ENCODE peak calls at places on chromosomes 2 and 18, in five cellular contexts. S, B, W, D and O are unnamed samples.

GRCh38 chr18:11728247-11728646 is 39.2 kb downstream of the GNAL start:
- DNase-seq in S (no peak), B (no peak), W (peak; percentile 14), D (no peak), O (peak; percentile 24)

GRCh38 chr18:63025251-63025710 is 294.3 kb downstream of the BCL2 start:
- DNase-seq in S (no peak), B (peak; percentile 86), W (no peak), D (no peak), O (no peak)

GRCh38 chr2:133774675-133775005 is 206.4 kb upstream of the NCKAP5 start:
- DNase-seq in S (no peak), B (no peak), W (no peak), D (no peak), O (no peak)

GRCh38 chr2:108586631-108587030 is 52.4 kb downstream of the LIMS1 start:
- DNase-seq in S (no peak), B (no peak), W (no peak), D (no peak), O (no peak)

GRCh38 chr2:86747708-86748627 is 27.9 kb downstream of the RMND5A start:
- DNase-seq in S (no peak), B (no peak), W (peak; percentile 12), D (no peak), O (peak; percentile 57)

GRCh38 chr2:100554788-100555407 is 7.9 kb upstream of the PDCL3 start:
- DNase-seq in S (no peak), B (no peak), W (no peak), D (no peak), O (no peak)

GRCh38 chr2:59680863-59681262 is 872.6 kb downstream of the BCL11A start:
- DNase-seq in S (no peak), B (no peak), W (no peak), D (no peak), O (no peak)

GRCh38 chr2:168231609-168232241 is 15.7 kb downstream of the STK39 start:
- DNase-seq in S (no peak), B (no peak), W (no peak), D (no peak), O (no peak)

GRCh38 chr18:57813245-57813644 is 10.1 kb upstream of the ATP8B1 start:
- DNase-seq in S (no peak), B (no peak), W (peak; percentile 48), D (no peak), O (no peak)

GRCh38 chr2:124778076-124778475 is 753.0 kb downstream of the CNTNAP5 start:
- DNase-seq in S (no peak), B (no peak), W (no peak), D (no peak), O (peak; percentile 44)

GRCh38 chr2:26582890-26583289 is 58.3 kb downstream of the CIB4 start:
- DNase-seq in S (no peak), B (peak; percentile 58), W (no peak), D (peak; percentile 17), O (no peak)

GRCh38 chr2:162579169-162579568 is 235.2 kb downstream of the GCA start:
- DNase-seq in S (no peak), B (no peak), W (no peak), D (no peak), O (no peak)
- TF ChIP-seq CTCF in S (no peak), B (no peak), W (no peak), D (no peak), O (no peak)

GRCh38 chr2:25253153-25253617 is 84.8 kb upstream of the POMC start:
- DNase-seq in S (no peak), B (no peak), W (no peak), D (no peak), O (no peak)
- H3K4me3 ChIP-seq in S (peak overlapping the region; percentile 84), B (no peak overlapping the region), W (peak overlapping the region; percentile 54), D (no peak overlapping the region), O (no peak overlapping the region)

GRCh38 chr2:179850188-179850587 is 11.2 kb downstream of the ZNF385B start:
- DNase-seq in S (no peak), B (no peak), W (peak; percentile 5), D (no peak), O (no peak)
- TF ChIP-seq CTCF in S (no peak), B (no peak), W (peak; percentile 24), D (no peak), O (no peak)

DNA sequence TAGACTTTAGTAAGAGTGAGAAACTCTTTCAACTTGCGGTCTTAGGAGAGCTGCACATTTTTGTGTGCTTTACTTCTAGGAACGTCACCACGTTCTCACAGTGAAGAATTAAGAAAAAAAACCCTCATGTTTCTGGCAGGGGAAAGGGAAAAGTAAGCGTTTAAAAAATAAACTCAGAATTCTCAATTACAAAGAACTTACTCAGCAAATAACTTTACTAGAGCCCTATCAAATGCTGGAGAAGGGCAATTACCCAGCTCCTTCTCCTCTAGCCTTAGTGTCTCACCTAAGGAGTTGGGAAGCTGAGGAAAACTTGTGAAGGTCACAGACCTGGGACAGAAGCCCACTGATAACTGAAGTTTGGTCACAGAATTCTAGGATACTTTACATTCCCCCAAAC is 1500.3 kb downstream of the LRP1B start:
- DNase-seq in S (no peak), B (no peak), W (no peak), D (no peak), O (no peak)
- H3K4me3 ChIP-seq in S (no peak overlapping the region), B (no peak overlapping the region), W (no peak overlapping the region), D (no peak overlapping the region), O (no peak overlapping the region)

DNA sequence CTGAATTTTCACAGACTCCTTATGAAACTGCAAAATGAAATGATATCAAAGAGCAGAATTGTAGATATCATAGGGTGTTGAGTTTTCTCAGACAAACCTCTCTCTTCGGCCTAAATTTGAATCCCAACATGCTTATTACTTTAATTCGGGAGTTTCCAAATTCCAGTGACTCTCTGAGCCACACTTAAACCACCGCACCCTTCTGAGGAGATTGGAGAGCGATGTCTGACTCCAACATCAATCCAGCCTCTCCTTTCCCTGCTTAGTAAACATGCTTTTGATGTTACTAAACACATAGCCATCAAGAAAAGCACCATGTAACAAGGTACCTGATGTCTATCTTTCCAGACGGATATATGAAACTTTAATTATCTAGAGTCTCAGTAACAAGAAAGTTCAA is 103.1 kb upstream of the ARHGAP28 start:
- DNase-seq in S (no peak), B (no peak), W (no peak), D (no peak), O (no peak)
- TF ChIP-seq CTCF in S (no peak), B (no peak), W (no peak), D (no peak), O (no peak)

GRCh38 chr2:231395188-231396057 is at the start of gene B3GNT7:
- DNase-seq in S (no peak), B (no peak), W (no peak), D (peak; percentile 86), O (peak; percentile 48)

GRCh38 chr2:231392431-231393148 is 2.9 kb upstream of the B3GNT7 start:
- DNase-seq in S (no peak), B (no peak), W (no peak), D (no peak), O (no peak)

GRCh38 chr2:231394201-231395141 is 1.0 kb upstream of the B3GNT7 start:
- DNase-seq in S (no peak), B (no peak), W (peak; percentile 59), D (no peak), O (peak; percentile 93)

GRCh38 chr2:231391981-231392380 is 3.5 kb upstream of the B3GNT7 start:
- DNase-seq in S (no peak), B (no peak), W (no peak), D (no peak), O (peak; percentile 25)

DNA sequence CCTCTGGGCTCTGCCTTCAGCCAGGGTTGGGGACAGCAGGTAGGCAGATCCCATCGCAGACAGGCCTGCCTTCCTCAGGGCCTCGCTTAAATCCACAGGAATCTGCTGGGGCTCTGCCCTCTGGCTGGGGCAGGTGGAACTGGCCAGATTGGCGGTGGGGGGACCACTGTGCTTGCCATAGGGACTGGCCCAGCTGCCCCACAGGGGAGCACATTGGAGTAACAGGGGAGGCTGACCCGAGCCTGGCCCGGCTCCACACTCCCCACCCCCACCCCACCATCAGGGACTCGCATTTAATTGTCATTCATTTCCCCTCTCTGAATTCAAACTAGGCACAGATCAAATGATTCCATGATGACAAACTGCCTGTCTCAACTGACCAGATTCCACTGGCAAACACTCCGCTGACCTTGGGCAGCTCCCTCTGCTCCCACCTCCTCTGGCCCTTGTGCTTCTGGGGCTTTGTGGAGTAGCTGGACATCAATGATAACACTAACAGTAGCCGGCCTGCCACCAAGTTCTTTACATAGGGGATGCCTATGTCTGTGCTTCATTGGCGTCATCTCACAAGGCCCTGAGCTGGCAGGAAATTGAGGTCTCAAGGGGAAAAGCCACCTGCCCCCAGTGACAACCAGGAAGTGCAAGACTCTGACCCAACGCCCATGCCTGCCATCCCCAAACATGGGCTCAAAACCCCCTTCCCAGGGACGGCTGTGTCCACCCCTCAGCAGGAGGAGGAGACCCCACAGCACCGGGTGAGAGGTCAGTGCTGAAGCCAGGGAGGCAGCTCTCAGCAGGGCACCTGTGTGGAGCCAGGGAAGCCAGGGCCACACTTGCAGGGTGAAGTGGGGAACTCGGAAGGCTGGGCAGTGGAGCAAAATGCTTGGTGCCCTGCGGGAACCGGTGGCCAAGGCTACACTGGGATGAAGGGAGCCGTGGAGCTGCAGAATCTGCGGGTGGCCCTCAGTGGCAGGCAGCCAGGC is 2.1 kb upstream of the B3GNT7 start:
- DNase-seq in S (no peak), B (no peak), W (peak; percentile 47), D (no peak), O (peak; percentile 90)
- H3K4me3 ChIP-seq in S (no peak overlapping the region), B (no peak overlapping the region), W (no peak overlapping the region), D (no peak overlapping the region), O (peak overlapping the region; percentile 73)

GRCh38 chr2:203623104-203623503 is 83.3 kb upstream of the CD28 start:
- DNase-seq in S (no peak), B (no peak), W (no peak), D (no peak), O (no peak)
- TF ChIP-seq CTCF in S (no peak), B (no peak), W (no peak), D (no peak), O (no peak)

GRCh38 chr18:13578400-13578799 is 148.0 kb downstream of the FAM210A start:
- DNase-seq in S (no peak), B (peak; percentile 40), W (no peak), D (no peak), O (peak; percentile 45)

GRCh38 chr18:13576598-13576997 is 149.8 kb downstream of the FAM210A start:
- DNase-seq in S (no peak), B (peak; percentile 77), W (no peak), D (no peak), O (no peak)

GRCh38 chr18:13579874-13580273 is 146.5 kb downstream of the FAM210A start:
- DNase-seq in S (no peak), B (peak; percentile 59), W (no peak), D (no peak), O (no peak)

GRCh38 chr18:13574761-13575160 is 151.6 kb downstream of the FAM210A start:
- DNase-seq in S (no peak), B (peak; percentile 36), W (no peak), D (no peak), O (no peak)

DNA sequence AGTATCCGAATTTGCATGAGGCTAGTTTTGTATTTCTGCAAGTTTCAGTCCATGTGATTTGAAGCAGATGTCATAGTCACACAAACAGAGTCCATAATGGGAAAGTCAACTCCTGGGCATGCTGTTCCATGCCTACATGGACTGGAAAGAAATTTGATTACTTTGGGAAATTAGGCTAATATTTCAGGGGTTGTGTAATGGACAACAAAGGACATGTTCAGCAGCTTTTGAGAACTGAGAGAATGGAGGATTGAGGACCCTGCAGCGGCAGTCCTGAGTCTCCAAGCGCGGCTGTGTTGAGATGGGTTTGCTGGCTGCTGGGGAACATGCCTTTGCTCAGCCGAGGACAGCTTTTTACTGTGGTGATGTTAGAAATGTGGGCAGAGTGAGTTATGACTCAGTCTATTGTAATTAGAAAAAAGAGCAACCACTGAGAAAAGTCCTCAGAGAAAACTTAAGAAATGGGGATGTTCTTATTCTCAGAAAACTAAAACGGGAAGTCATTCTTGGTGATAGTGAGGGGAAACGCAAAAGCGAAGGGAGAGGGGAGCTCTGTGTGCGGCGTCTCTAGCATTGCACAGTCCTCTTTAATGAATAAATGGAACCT is 149.2 kb downstream of the FAM210A start:
- DNase-seq in S (no peak), B (peak; percentile 86), W (no peak), D (no peak), O (peak; percentile 92)
- H3K4me3 ChIP-seq in S (no peak overlapping the region), B (no peak overlapping the region), W (no peak overlapping the region), D (no peak overlapping the region), O (peak overlapping the region; percentile 48)